ENCODE peak calls at places on chromosomes 11 and 22, in ten cellular contexts. L is stomach, V is A549, Q is cardiac fibroblast, R is astrocyte of the cerebellum, N is foreskin fibroblast, E is HCT116, Y is brain microvascular endothelial cell, D is adrenal gland, U is mucosa of descending colon. J is an unnamed sample.

GRCh38 chr11:77300695-77301094 is 791 bp downstream of the GDPD4 start:
- DNase-seq in L (no peak), V (peak), Q (no peak), R (no peak), N (no peak), E (no peak), Y (no peak), D (no peak), U (no peak), J (peak)

GRCh38 chr11:10327254-10327653 is 22.4 kb downstream of the ADM start:
- DNase-seq in L (no peak), V (no peak), Q (peak), R (no peak), N (no peak), E (no peak), Y (peak), D (no peak), U (no peak), J (no peak)

GRCh38 chr11:101915811-101916291 is 471 bp downstream of the ANGPTL5 start:
- DNase-seq in L (no peak), V (peak), Q (peak), R (no peak), N (peak), E (no peak), Y (peak), D (no peak), U (no peak), J (peak)

GRCh38 chr22:21020802-21021429 is 6.0 kb downstream of the P2RX6 start:
- DNase-seq in L (no peak), V (no peak), Q (peak), R (no peak), N (no peak), E (no peak), Y (no peak), D (no peak), U (no peak), J (peak)

GRCh38 chr11:95222817-95223216 is 8.2 kb downstream of the SESN3 start:
- DNase-seq in L (no peak), V (no peak), Q (no peak), R (no peak), N (no peak), E (no peak), Y (no peak), D (no peak), U (no peak), J (no peak)

GRCh38 chr11:69660001-69660500 is 15.1 kb downstream of the LTO1 start:
- DNase-seq in L (no peak), V (no peak), Q (no peak), R (no peak), N (no peak), E (no peak), Y (no peak), D (no peak), U (no peak), J (no peak)

GRCh38 chr22:21778705-21779363 is 43.2 kb upstream of the YPEL1 start:
- DNase-seq in L (peak), V (no peak), Q (peak), R (peak), N (peak), E (no peak), Y (peak), D (no peak), U (no peak), J (peak)

GRCh38 chr11:34928960-34929680 is 12.7 kb downstream of the PDHX start:
- DNase-seq in L (no peak), V (no peak), Q (peak), R (no peak), N (no peak), E (no peak), Y (no peak), D (no peak), U (no peak), J (no peak)

GRCh38 chr22:43922123-43922522 is 1.5 kb upstream of the PNPLA3 start:
- DNase-seq in L (no peak), V (no peak), Q (no peak), R (no peak), N (no peak), E (no peak), Y (no peak), D (no peak), U (no peak), J (no peak)

GRCh38 chr11:79220171-79220570 is 220.7 kb downstream of the TENM4 start:
- DNase-seq in L (no peak), V (no peak), Q (no peak), R (no peak), N (no peak), E (no peak), Y (no peak), D (no peak), U (no peak), J (no peak)

GRCh38 chr11:68946416-68947090 is 34.2 kb downstream of the MRGPRD start:
- DNase-seq in L (no peak), V (peak), Q (peak), R (peak), N (peak), E (no peak), Y (peak), D (peak), U (no peak), J (peak)

GRCh38 chr11:13311570-13311969 is 34.0 kb downstream of the BMAL1 start:
- DNase-seq in L (no peak), V (no peak), Q (no peak), R (no peak), N (no peak), E (no peak), Y (no peak), D (no peak), U (no peak), J (peak)

GRCh38 chr11:20031155-20032001 is 128.9 kb downstream of the DBX1 start:
- DNase-seq in L (no peak), V (no peak), Q (peak), R (peak), N (peak), E (no peak), Y (peak), D (no peak), U (no peak), J (peak)

GRCh38 chr11:107040447-107041444 is 22.5 kb upstream of the GUCY1A2 start:
- DNase-seq in L (no peak), V (no peak), Q (peak), R (peak), N (peak), E (no peak), Y (peak), D (no peak), U (no peak), J (peak)

GRCh38 chr11:36377759-36378553 is 81.9 kb downstream of the PRR5L start:
- DNase-seq in L (no peak), V (no peak), Q (no peak), R (no peak), N (no peak), E (no peak), Y (no peak), D (no peak), U (no peak), J (no peak)

GRCh38 chr22:32482708-32483107 is 8.1 kb downstream of the FBXO7 start:
- DNase-seq in L (no peak), V (no peak), Q (no peak), R (no peak), N (no peak), E (no peak), Y (no peak), D (no peak), U (no peak), J (peak)

GRCh38 chr11:10285148-10285802 is 8.7 kb downstream of the SBF2 start:
- DNase-seq in L (no peak), V (peak), Q (no peak), R (no peak), N (no peak), E (no peak), Y (no peak), D (no peak), U (no peak), J (peak)

GRCh38 chr11:73466643-73467042 is 90.4 kb downstream of the RELT start:
- DNase-seq in L (no peak), V (no peak), Q (no peak), R (no peak), N (no peak), E (no peak), Y (no peak), D (no peak), U (no peak), J (no peak)

GRCh38 chr22:21589415-21589814 is 21.9 kb downstream of the UBE2L3 start:
- DNase-seq in L (no peak), V (no peak), Q (no peak), R (no peak), N (no peak), E (no peak), Y (no peak), D (no peak), U (no peak), J (no peak)

GRCh38 chr11:87560352-87560751 is 522.6 kb downstream of the TMEM135 start:
- DNase-seq in L (no peak), V (no peak), Q (no peak), R (no peak), N (no peak), E (no peak), Y (no peak), D (no peak), U (no peak), J (no peak)

GRCh38 chr22:46052801-46053562 is 76.0 kb upstream of the WNT7B start:
- DNase-seq in L (peak), V (no peak), Q (peak), R (no peak), N (no peak), E (no peak), Y (no peak), D (peak), U (peak), J (peak)
- H3K4me3 ChIP-seq in L (peak), V (peak), Q (peak), R (peak), N (peak), E (peak), Y (peak), D (peak), U (peak), J (peak)

GRCh38 chr11:113341388-113342165 is 27.2 kb downstream of the TTC12 start:
- DNase-seq in L (no peak), V (no peak), Q (no peak), R (no peak), N (no peak), E (no peak), Y (no peak), D (no peak), U (no peak), J (no peak)
- TF ChIP-seq CTCF in L (no peak), V (no peak), Q (no peak), R (no peak), N (no peak), E (no peak), Y (no peak), D (no peak), U (no peak), J (no peak)

GRCh38 chr11:45609337-45609736 is 56.1 kb downstream of the CHST1 start:
- DNase-seq in L (no peak), V (no peak), Q (no peak), R (no peak), N (no peak), E (no peak), Y (no peak), D (no peak), U (no peak), J (no peak)

GRCh38 chr11:45607995-45608394 is 57.4 kb downstream of the CHST1 start:
- DNase-seq in L (no peak), V (no peak), Q (peak), R (no peak), N (peak), E (no peak), Y (no peak), D (no peak), U (no peak), J (no peak)

GRCh38 chr11:45606514-45607024 is 58.9 kb downstream of the CHST1 start:
- DNase-seq in L (no peak), V (no peak), Q (no peak), R (no peak), N (no peak), E (no peak), Y (no peak), D (no peak), U (no peak), J (no peak)

GRCh38 chr11:45599161-45599943 is 66.1 kb downstream of the CHST1 start:
- DNase-seq in L (no peak), V (no peak), Q (no peak), R (no peak), N (no peak), E (no peak), Y (no peak), D (no peak), U (no peak), J (no peak)

DNA sequence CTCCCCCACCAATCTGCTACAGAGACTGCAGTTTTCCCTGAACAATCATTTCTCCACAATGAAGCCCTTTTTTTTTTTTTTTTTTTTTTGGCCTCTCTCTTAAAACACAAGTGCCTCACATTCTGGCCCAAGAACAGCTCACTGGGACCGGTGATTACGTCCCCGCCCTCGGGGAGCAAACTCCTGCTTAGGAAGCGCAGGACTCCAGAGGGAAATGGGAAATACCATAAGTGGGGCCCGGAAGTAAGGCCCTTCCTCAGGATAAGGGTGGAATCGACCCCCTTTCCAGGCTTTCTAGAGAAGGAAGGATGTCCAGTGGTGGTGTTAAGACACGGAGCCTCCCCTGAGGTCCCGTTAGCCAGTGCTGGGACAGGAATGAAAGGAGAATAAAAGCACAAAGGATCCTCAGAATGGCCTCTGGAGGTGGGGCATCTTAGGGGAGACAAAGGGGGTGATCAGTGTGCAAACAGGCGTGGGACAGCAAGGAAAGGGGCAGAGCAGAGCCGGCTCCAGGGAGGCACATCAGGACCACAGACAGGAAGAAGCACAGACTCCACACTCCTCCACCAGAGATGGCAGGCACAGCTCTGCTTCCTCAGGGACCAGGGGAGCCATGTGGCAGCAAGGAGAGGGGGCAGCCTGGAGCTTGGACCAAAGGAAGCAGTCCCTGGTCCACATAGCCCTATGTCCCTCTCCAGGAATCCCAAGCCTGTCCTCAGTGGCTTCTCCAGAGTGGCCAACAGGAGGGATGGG is 61.3 kb downstream of the CHST1 start:
- DNase-seq in L (no peak), V (no peak), Q (peak), R (no peak), N (no peak), E (no peak), Y (no peak), D (no peak), U (no peak), J (no peak)
- H3K4me3 ChIP-seq in L (no peak), V (no peak), Q (no peak), R (no peak), N (no peak), E (no peak), Y (no peak), D (no peak), U (no peak), J (no peak)

GRCh38 chr11:6473481-6474422 is at the start of gene TRIM3:
- DNase-seq in L (peak), V (peak), Q (peak), R (peak), N (peak), E (peak), Y (peak), D (peak), U (peak), J (peak)
- TF ChIP-seq CTCF in L (no peak), V (peak), Q (peak), R (peak), N (peak), E (no peak), Y (peak), D (no peak), U (no peak), J (peak)

GRCh38 chr22:17974703-17975372 is 49.5 kb downstream of the MICAL3 start:
- DNase-seq in L (no peak), V (no peak), Q (no peak), R (no peak), N (no peak), E (no peak), Y (no peak), D (no peak), U (no peak), J (no peak)

GRCh38 chr22:17974087-17974486 is 50.3 kb downstream of the MICAL3 start:
- DNase-seq in L (no peak), V (no peak), Q (peak), R (no peak), N (no peak), E (no peak), Y (no peak), D (no peak), U (no peak), J (peak)

GRCh38 chr22:17973217-17973616 is 51.1 kb downstream of the MICAL3 start:
- DNase-seq in L (no peak), V (no peak), Q (no peak), R (no peak), N (no peak), E (no peak), Y (no peak), D (no peak), U (no peak), J (no peak)

GRCh38 chr22:17971711-17972110 is 52.6 kb downstream of the MICAL3 start:
- DNase-seq in L (no peak), V (no peak), Q (no peak), R (no peak), N (no peak), E (no peak), Y (no peak), D (no peak), U (no peak), J (no peak)

GRCh38 chr22:17972385-17973181 is 51.8 kb downstream of the MICAL3 start:
- DNase-seq in L (no peak), V (peak), Q (peak), R (peak), N (peak), E (no peak), Y (peak), D (peak), U (no peak), J (peak)
- H3K4me3 ChIP-seq in L (no peak), V (peak), Q (no peak), R (no peak), N (no peak), E (no peak), Y (no peak), D (no peak), U (no peak), J (no peak)

DNA sequence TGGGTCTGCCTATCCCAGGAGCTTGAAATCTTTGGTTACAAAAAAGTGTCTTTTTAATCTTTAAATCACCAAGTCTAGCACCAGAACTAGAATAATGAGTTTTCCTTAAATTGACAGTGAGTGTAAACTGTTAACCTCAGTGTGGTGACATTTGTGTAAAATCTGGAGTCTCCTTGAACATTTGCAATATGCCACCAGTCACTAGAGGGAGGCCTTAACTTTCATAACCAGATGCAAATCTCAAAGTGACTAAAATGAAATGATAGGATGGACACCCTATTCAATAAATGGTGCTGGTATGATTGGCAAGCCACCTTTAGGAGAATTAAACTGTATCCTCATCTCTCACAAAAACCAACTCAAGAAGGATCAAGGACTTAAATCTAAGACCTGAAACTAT is 8.3 kb upstream of the SCGB1D2 start:
- DNase-seq in L (no peak), V (no peak), Q (no peak), R (no peak), N (no peak), E (no peak), Y (no peak), D (no peak), U (no peak), J (peak)
- TF ChIP-seq CTCF in L (no peak), V (no peak), Q (peak), R (no peak), N (no peak), E (peak), Y (no peak), D (peak), U (no peak), J (no peak)

GRCh38 chr11:117616979-117617378 is 180.0 kb downstream of the DSCAML1 start:
- DNase-seq in L (no peak), V (no peak), Q (no peak), R (no peak), N (no peak), E (no peak), Y (no peak), D (no peak), U (no peak), J (no peak)
- H3K4me3 ChIP-seq in L (no peak), V (no peak), Q (no peak), R (no peak), N (no peak), E (no peak), Y (no peak), D (no peak), U (no peak), J (no peak)

DNA sequence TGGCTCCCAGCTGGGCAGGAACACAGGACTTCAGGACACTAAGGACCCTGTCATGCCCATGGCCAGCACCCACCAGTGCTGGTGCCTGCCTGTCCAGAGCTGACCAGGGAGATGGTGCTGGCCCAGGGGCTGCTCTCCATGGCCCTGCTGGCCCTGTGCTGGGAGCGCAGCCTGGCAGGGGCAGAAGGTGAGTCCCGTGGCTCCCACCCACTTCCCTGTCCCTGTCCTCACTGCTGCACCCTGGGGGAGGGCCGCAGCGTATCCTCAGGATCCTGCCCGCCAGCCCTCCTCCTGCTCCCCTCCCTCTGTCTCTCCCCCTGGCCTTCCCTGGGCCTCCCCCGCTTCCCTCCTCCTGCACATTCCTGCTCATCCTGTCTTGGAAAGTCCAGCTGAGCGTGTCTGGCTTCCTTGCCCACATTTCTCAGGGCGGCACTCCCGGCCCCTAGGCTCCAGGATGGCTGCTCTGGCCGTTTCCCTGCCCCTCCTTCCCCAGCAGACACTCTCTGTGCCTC is 8.7 kb downstream of the CSF2RB start:
- DNase-seq in L (no peak), V (no peak), Q (peak), R (no peak), N (no peak), E (no peak), Y (no peak), D (no peak), U (peak), J (peak)
- TF ChIP-seq CTCF in L (no peak), V (no peak), Q (no peak), R (no peak), N (no peak), E (no peak), Y (no peak), D (no peak), U (no peak), J (no peak)

GRCh38 chr11:12007230-12007593 is 1.2 kb downstream of the DKK3 start:
- DNase-seq in L (no peak), V (no peak), Q (no peak), R (no peak), N (no peak), E (no peak), Y (no peak), D (no peak), U (no peak), J (peak)

GRCh38 chr11:12008790-12009616 is 577 bp upstream of the DKK3 start:
- DNase-seq in L (peak), V (peak), Q (peak), R (no peak), N (peak), E (no peak), Y (no peak), D (no peak), U (no peak), J (peak)

GRCh38 chr11:12006552-12007229 is 1.7 kb downstream of the DKK3 start:
- DNase-seq in L (no peak), V (no peak), Q (no peak), R (no peak), N (no peak), E (no peak), Y (no peak), D (no peak), U (no peak), J (no peak)

GRCh38 chr11:12007769-12008737 is at the start of gene DKK3:
- DNase-seq in L (no peak), V (no peak), Q (peak), R (no peak), N (no peak), E (no peak), Y (no peak), D (no peak), U (no peak), J (peak)

GRCh38 chr11:12009617-12010321 is 1.3 kb upstream of the DKK3 start:
- DNase-seq in L (no peak), V (peak), Q (no peak), R (no peak), N (no peak), E (no peak), Y (no peak), D (no peak), U (no peak), J (peak)
- H3K4me3 ChIP-seq in L (peak), V (peak), Q (peak), R (peak), N (peak), E (no peak), Y (peak), D (no peak), U (no peak), J (peak)